ENCODE peak calls at places on chromosomes 2 and 18, in nine cellular contexts. One of them, this sample, is unnamed.

GRCh38 chr18:12837747-12838146 is 46.3 kb downstream of the PTPN2 start:
- DNase-seq in neural crest cell: no peak
- DNase-seq in HFF-Myc: no peak
- DNase-seq in astrocyte: peak
- DNase-seq in tibial nerve: no peak
- DNase-seq in MCF 10A: peak
- DNase-seq in mucosa of descending colon: no peak
- DNase-seq in transverse colon: no peak
- DNase-seq in endothelial cell: no peak
- DNase-seq in this sample: no peak

GRCh38 chr2:96891591-96892333 is 21.9 kb upstream of the SEMA4C start:
- DNase-seq in neural crest cell: no peak
- DNase-seq in HFF-Myc: no peak
- DNase-seq in astrocyte: no peak
- DNase-seq in tibial nerve: no peak
- DNase-seq in MCF 10A: no peak
- DNase-seq in mucosa of descending colon: no peak
- DNase-seq in transverse colon: no peak
- DNase-seq in endothelial cell: no peak
- DNase-seq in this sample: no peak

GRCh38 chr2:68040078-68040477 is 22.7 kb downstream of the C1D start:
- DNase-seq in neural crest cell: no peak
- DNase-seq in HFF-Myc: no peak
- DNase-seq in astrocyte: peak
- DNase-seq in tibial nerve: no peak
- DNase-seq in MCF 10A: no peak
- DNase-seq in mucosa of descending colon: no peak
- DNase-seq in transverse colon: no peak
- DNase-seq in endothelial cell: no peak
- DNase-seq in this sample: no peak

GRCh38 chr2:128365217-128365905 is 46.7 kb upstream of the HS6ST1 start:
- DNase-seq in neural crest cell: no peak
- DNase-seq in HFF-Myc: no peak
- DNase-seq in astrocyte: peak
- DNase-seq in tibial nerve: no peak
- DNase-seq in MCF 10A: no peak
- DNase-seq in mucosa of descending colon: no peak
- DNase-seq in transverse colon: no peak
- DNase-seq in endothelial cell: no peak
- DNase-seq in this sample: no peak

GRCh38 chr2:134334542-134335353 is 80.9 kb downstream of the MGAT5 start:
- DNase-seq in neural crest cell: no peak
- DNase-seq in HFF-Myc: no peak
- DNase-seq in astrocyte: no peak
- DNase-seq in tibial nerve: no peak
- DNase-seq in MCF 10A: no peak
- DNase-seq in mucosa of descending colon: no peak
- DNase-seq in transverse colon: no peak
- DNase-seq in endothelial cell: no peak
- DNase-seq in this sample: no peak

GRCh38 chr18:8715599-8715998 is 10.2 kb downstream of the MTCL1 start:
- DNase-seq in neural crest cell: no peak
- DNase-seq in HFF-Myc: no peak
- DNase-seq in astrocyte: no peak
- DNase-seq in tibial nerve: no peak
- DNase-seq in MCF 10A: no peak
- DNase-seq in mucosa of descending colon: no peak
- DNase-seq in transverse colon: no peak
- DNase-seq in endothelial cell: no peak
- DNase-seq in this sample: no peak

GRCh38 chr2:73925853-73926492 is 707 bp upstream of the DGUOK start:
- DNase-seq in neural crest cell: no peak
- DNase-seq in HFF-Myc: no peak
- DNase-seq in astrocyte: no peak
- DNase-seq in tibial nerve: no peak
- DNase-seq in MCF 10A: peak
- DNase-seq in mucosa of descending colon: peak
- DNase-seq in transverse colon: peak
- DNase-seq in endothelial cell: no peak
- DNase-seq in this sample: no peak

GRCh38 chr2:239940861-239941570 is 84.1 kb downstream of the NDUFA10 start:
- DNase-seq in neural crest cell: no peak
- DNase-seq in HFF-Myc: no peak
- DNase-seq in astrocyte: no peak
- DNase-seq in tibial nerve: no peak
- DNase-seq in MCF 10A: no peak
- DNase-seq in mucosa of descending colon: peak
- DNase-seq in transverse colon: no peak
- DNase-seq in endothelial cell: no peak
- DNase-seq in this sample: peak

GRCh38 chr2:230575640-230576324 is 136.9 kb upstream of the CAB39 start:
- DNase-seq in neural crest cell: no peak
- DNase-seq in HFF-Myc: no peak
- DNase-seq in astrocyte: no peak
- DNase-seq in tibial nerve: no peak
- DNase-seq in MCF 10A: no peak
- DNase-seq in mucosa of descending colon: no peak
- DNase-seq in transverse colon: no peak
- DNase-seq in endothelial cell: no peak
- DNase-seq in this sample: no peak

GRCh38 chr2:112996635-112997034 is 8.6 kb upstream of the IL36A start:
- DNase-seq in neural crest cell: no peak
- DNase-seq in HFF-Myc: no peak
- DNase-seq in astrocyte: no peak
- DNase-seq in tibial nerve: no peak
- DNase-seq in MCF 10A: no peak
- DNase-seq in mucosa of descending colon: peak
- DNase-seq in transverse colon: peak
- DNase-seq in endothelial cell: no peak
- DNase-seq in this sample: no peak

GRCh38 chr18:72419914-72420313 is 124.2 kb downstream of the CBLN2 start:
- DNase-seq in neural crest cell: no peak
- DNase-seq in HFF-Myc: no peak
- DNase-seq in astrocyte: peak
- DNase-seq in tibial nerve: no peak
- DNase-seq in MCF 10A: peak
- DNase-seq in mucosa of descending colon: no peak
- DNase-seq in transverse colon: no peak
- DNase-seq in endothelial cell: no peak
- DNase-seq in this sample: no peak

GRCh38 chr2:165054667-165055066 is 99.3 kb upstream of the SLC38A11 start:
- DNase-seq in neural crest cell: no peak
- DNase-seq in HFF-Myc: no peak
- DNase-seq in astrocyte: no peak
- DNase-seq in tibial nerve: no peak
- DNase-seq in MCF 10A: no peak
- DNase-seq in mucosa of descending colon: no peak
- DNase-seq in transverse colon: no peak
- DNase-seq in endothelial cell: no peak
- DNase-seq in this sample: no peak

GRCh38 chr2:38148501-38148900 is 72.5 kb upstream of the CYP1B1 start:
- DNase-seq in neural crest cell: no peak
- DNase-seq in HFF-Myc: no peak
- DNase-seq in astrocyte: no peak
- DNase-seq in tibial nerve: peak
- DNase-seq in MCF 10A: peak
- DNase-seq in mucosa of descending colon: no peak
- DNase-seq in transverse colon: no peak
- DNase-seq in endothelial cell: no peak
- DNase-seq in this sample: no peak

GRCh38 chr2:219171231-219171651 is 1.4 kb upstream of the SLC23A3 start:
- DNase-seq in neural crest cell: peak
- DNase-seq in HFF-Myc: peak
- DNase-seq in astrocyte: peak
- DNase-seq in tibial nerve: peak
- DNase-seq in MCF 10A: peak
- DNase-seq in mucosa of descending colon: no peak
- DNase-seq in transverse colon: peak
- DNase-seq in endothelial cell: peak
- DNase-seq in this sample: no peak

GRCh38 chr2:36362291-36362690 is 6.7 kb downstream of the CRIM1 start:
- DNase-seq in neural crest cell: no peak
- DNase-seq in HFF-Myc: no peak
- DNase-seq in astrocyte: peak
- DNase-seq in tibial nerve: no peak
- DNase-seq in MCF 10A: peak
- DNase-seq in mucosa of descending colon: no peak
- DNase-seq in transverse colon: no peak
- DNase-seq in endothelial cell: no peak
- DNase-seq in this sample: no peak

GRCh38 chr18:24601624-24602023 is 141.2 kb downstream of the HRH4 start:
- DNase-seq in neural crest cell: no peak
- DNase-seq in HFF-Myc: no peak
- DNase-seq in astrocyte: no peak
- DNase-seq in tibial nerve: no peak
- DNase-seq in MCF 10A: peak
- DNase-seq in mucosa of descending colon: no peak
- DNase-seq in transverse colon: no peak
- DNase-seq in endothelial cell: no peak
- DNase-seq in this sample: no peak

GRCh38 chr18:24602156-24602555 is 141.7 kb downstream of the HRH4 start:
- DNase-seq in neural crest cell: no peak
- DNase-seq in HFF-Myc: no peak
- DNase-seq in astrocyte: no peak
- DNase-seq in tibial nerve: no peak
- DNase-seq in MCF 10A: no peak
- DNase-seq in mucosa of descending colon: no peak
- DNase-seq in transverse colon: no peak
- DNase-seq in endothelial cell: no peak
- DNase-seq in this sample: no peak

GRCh38 chr18:24603151-24603550 is 142.7 kb downstream of the HRH4 start:
- DNase-seq in neural crest cell: no peak
- DNase-seq in HFF-Myc: no peak
- DNase-seq in astrocyte: no peak
- DNase-seq in tibial nerve: no peak
- DNase-seq in MCF 10A: no peak
- DNase-seq in mucosa of descending colon: no peak
- DNase-seq in transverse colon: no peak
- DNase-seq in endothelial cell: no peak
- DNase-seq in this sample: no peak

GRCh38 chr18:24595556-24595955 is 135.1 kb downstream of the HRH4 start:
- DNase-seq in neural crest cell: no peak
- DNase-seq in HFF-Myc: no peak
- DNase-seq in astrocyte: no peak
- DNase-seq in tibial nerve: no peak
- DNase-seq in MCF 10A: no peak
- DNase-seq in mucosa of descending colon: no peak
- DNase-seq in transverse colon: no peak
- DNase-seq in endothelial cell: no peak
- DNase-seq in this sample: no peak

GRCh38 chr18:24600076-24600654 is 139.7 kb downstream of the HRH4 start:
- DNase-seq in neural crest cell: peak
- DNase-seq in HFF-Myc: peak
- DNase-seq in astrocyte: peak
- DNase-seq in tibial nerve: peak
- DNase-seq in MCF 10A: peak
- DNase-seq in mucosa of descending colon: no peak
- DNase-seq in transverse colon: no peak
- DNase-seq in endothelial cell: peak
- DNase-seq in this sample: no peak
- TF ChIP-seq CTCF in neural crest cell: peak
- TF ChIP-seq CTCF in HFF-Myc: peak
- TF ChIP-seq CTCF in astrocyte: peak
- TF ChIP-seq CTCF in tibial nerve: peak
- TF ChIP-seq CTCF in MCF 10A: peak
- TF ChIP-seq CTCF in mucosa of descending colon: no peak
- TF ChIP-seq CTCF in transverse colon: peak
- TF ChIP-seq CTCF in endothelial cell: peak
- TF ChIP-seq CTCF in this sample: peak

GRCh38 chr2:173602153-173602552 is 247.5 kb downstream of the CDCA7 start:
- DNase-seq in neural crest cell: no peak
- DNase-seq in HFF-Myc: no peak
- DNase-seq in astrocyte: no peak
- DNase-seq in tibial nerve: no peak
- DNase-seq in MCF 10A: no peak
- DNase-seq in mucosa of descending colon: no peak
- DNase-seq in transverse colon: no peak
- DNase-seq in endothelial cell: no peak
- DNase-seq in this sample: no peak
- TF ChIP-seq CTCF in neural crest cell: no peak
- TF ChIP-seq CTCF in HFF-Myc: no peak
- TF ChIP-seq CTCF in astrocyte: no peak
- TF ChIP-seq CTCF in tibial nerve: no peak
- TF ChIP-seq CTCF in MCF 10A: no peak
- TF ChIP-seq CTCF in mucosa of descending colon: no peak
- TF ChIP-seq CTCF in transverse colon: no peak
- TF ChIP-seq CTCF in endothelial cell: no peak
- TF ChIP-seq CTCF in this sample: no peak

DNA sequence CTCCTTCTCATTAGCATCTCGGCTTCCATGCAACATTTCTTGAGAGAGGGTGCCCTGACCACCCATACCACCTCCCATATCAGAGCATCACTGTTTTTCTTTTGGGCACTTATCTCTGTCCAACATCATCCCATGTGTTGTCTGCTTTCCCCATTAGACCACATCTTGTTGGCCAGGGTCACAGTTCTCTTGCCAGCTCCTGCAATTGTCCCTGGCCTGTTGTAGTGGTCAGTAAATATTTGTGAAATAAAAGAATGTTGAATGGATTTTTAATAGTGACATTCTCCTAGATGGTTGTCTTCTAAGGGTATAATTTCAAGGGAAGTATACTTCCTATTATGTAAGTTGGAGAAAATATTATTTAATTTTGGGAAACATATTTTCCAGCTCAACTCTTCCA is 82.9 kb downstream of the MOGAT1 start:
- DNase-seq in neural crest cell: no peak
- DNase-seq in HFF-Myc: no peak
- DNase-seq in astrocyte: no peak
- DNase-seq in tibial nerve: no peak
- DNase-seq in MCF 10A: no peak
- DNase-seq in mucosa of descending colon: no peak
- DNase-seq in transverse colon: no peak
- DNase-seq in endothelial cell: no peak
- DNase-seq in this sample: no peak
- TF ChIP-seq CTCF in neural crest cell: no peak
- TF ChIP-seq CTCF in HFF-Myc: no peak
- TF ChIP-seq CTCF in astrocyte: no peak
- TF ChIP-seq CTCF in tibial nerve: no peak
- TF ChIP-seq CTCF in MCF 10A: no peak
- TF ChIP-seq CTCF in mucosa of descending colon: no peak
- TF ChIP-seq CTCF in transverse colon: no peak
- TF ChIP-seq CTCF in endothelial cell: no peak
- TF ChIP-seq CTCF in this sample: no peak

DNA sequence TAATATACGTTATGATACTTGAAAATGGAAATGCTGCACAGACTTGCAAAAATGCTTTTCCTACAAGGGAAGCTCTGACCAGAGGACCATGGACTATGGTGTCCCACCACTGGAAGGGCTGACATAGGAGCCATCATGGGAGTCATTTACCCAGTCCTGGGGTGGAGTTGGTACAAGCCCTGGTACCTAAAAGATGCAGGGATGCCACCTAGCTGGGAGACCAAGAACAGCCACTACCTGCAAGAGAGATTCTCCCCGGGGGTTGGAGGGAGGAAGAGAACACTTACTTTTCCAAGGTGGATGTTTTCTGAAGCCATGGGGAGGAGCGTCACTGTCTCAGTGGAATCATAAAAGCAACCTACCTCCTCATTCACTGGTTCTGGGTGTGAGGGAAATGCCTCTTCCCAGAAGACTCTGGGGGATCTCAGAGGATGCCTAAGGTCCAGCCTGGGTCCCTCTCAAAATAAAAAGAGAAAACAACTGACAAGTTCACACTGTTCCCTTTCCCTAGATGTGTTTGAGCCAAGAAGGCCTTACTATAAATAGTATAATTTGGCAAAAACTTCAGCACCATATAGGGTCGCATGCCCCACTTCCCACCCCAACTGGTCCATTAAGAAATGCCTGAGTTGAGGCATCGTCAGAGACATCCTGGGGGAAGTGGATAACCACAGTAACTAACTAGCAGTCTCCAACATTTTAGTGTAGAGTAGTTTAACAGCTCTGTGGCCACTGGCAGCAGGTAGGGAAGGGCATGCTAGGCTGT is 39.9 kb downstream of the REEP1 start:
- DNase-seq in neural crest cell: no peak
- DNase-seq in HFF-Myc: no peak
- DNase-seq in astrocyte: no peak
- DNase-seq in tibial nerve: no peak
- DNase-seq in MCF 10A: peak
- DNase-seq in mucosa of descending colon: no peak
- DNase-seq in transverse colon: no peak
- DNase-seq in endothelial cell: no peak
- DNase-seq in this sample: no peak
- TF ChIP-seq CTCF in neural crest cell: no peak
- TF ChIP-seq CTCF in HFF-Myc: no peak
- TF ChIP-seq CTCF in astrocyte: no peak
- TF ChIP-seq CTCF in tibial nerve: no peak
- TF ChIP-seq CTCF in MCF 10A: no peak
- TF ChIP-seq CTCF in mucosa of descending colon: no peak
- TF ChIP-seq CTCF in transverse colon: no peak
- TF ChIP-seq CTCF in endothelial cell: no peak
- TF ChIP-seq CTCF in this sample: no peak